ENCODE peak calls at places on chromosome 11, in nine cellular contexts. R is heart right ventricle, N is H1, V is mammary epithelial cell, C is body of pancreas, H is A673, U is IMR-90, K is mesenchymal stem cell, T is psoas muscle. B is an unnamed sample. For H3K4me1, the result is how much of the 10 kb centered on the place peaks cover.

GRCh38 chr11:101453682-101454081 is 130.1 kb downstream of the TRPC6 start:
- DNase-seq in R (no peak), N (no peak), V (peak), C (no peak), H (no peak), U (peak), K (no peak), T (no peak), B (no peak)

GRCh38 chr11:12094872-12095800 is 15.3 kb upstream of the MICAL2 start:
- DNase-seq in R (no peak), N (no peak), V (peak), C (peak), H (no peak), U (no peak), K (no peak), T (no peak), B (no peak)

GRCh38 chr11:1052133-1053011 is 15.9 kb upstream of the MUC6 start:
- DNase-seq in R (no peak), N (no peak), V (no peak), C (no peak), H (no peak), U (no peak), K (no peak), T (peak), B (no peak)

GRCh38 chr11:91396243-91397133 is 828.1 kb upstream of the FAT3 start:
- DNase-seq in R (no peak), N (no peak), V (no peak), C (no peak), H (no peak), U (peak), K (peak), T (no peak), B (no peak)

GRCh38 chr11:18312012-18312411 is 9.9 kb downstream of the HPS5 start:
- DNase-seq in R (no peak), N (no peak), V (peak), C (no peak), H (no peak), U (peak), K (no peak), T (no peak), B (peak)

GRCh38 chr11:99199336-99199735 is 178.6 kb downstream of the CNTN5 start:
- DNase-seq in R (no peak), N (no peak), V (no peak), C (no peak), H (peak), U (no peak), K (no peak), T (peak), B (no peak)

GRCh38 chr11:80841716-80842115 is 1400.9 kb upstream of the TENM4 start:
- DNase-seq in R (no peak), N (no peak), V (peak), C (no peak), H (no peak), U (no peak), K (no peak), T (no peak), B (no peak)

GRCh38 chr11:32430586-32431357 is 4.6 kb downstream of the WT1 start:
- DNase-seq in R (no peak), N (no peak), V (no peak), C (no peak), H (no peak), U (no peak), K (no peak), T (no peak), B (no peak)

GRCh38 chr11:32333335-32333991 is 101.9 kb downstream of the WT1 start:
- DNase-seq in R (peak), N (peak), V (peak), C (peak), H (peak), U (peak), K (peak), T (peak), B (no peak)

GRCh38 chr11:2273771-2274170 is 3.4 kb upstream of the ASCL2 start:
- DNase-seq in R (peak), N (no peak), V (no peak), C (peak), H (no peak), U (no peak), K (no peak), T (no peak), B (peak)

GRCh38 chr11:45457649-45458048 is 171.5 kb upstream of the SYT13 start:
- DNase-seq in R (no peak), N (no peak), V (peak), C (no peak), H (no peak), U (peak), K (peak), T (no peak), B (no peak)

GRCh38 chr11:26418391-26418790 is 86.5 kb downstream of the ANO3 start:
- DNase-seq in R (no peak), N (no peak), V (no peak), C (no peak), H (no peak), U (no peak), K (no peak), T (no peak), B (no peak)

GRCh38 chr11:2289350-2289749 is 12.4 kb downstream of the C11orf21 start:
- DNase-seq in R (no peak), N (no peak), V (no peak), C (no peak), H (no peak), U (no peak), K (no peak), T (no peak), B (peak)

GRCh38 chr11:126343051-126343450 is 12.4 kb upstream of the ST3GAL4 start:
- DNase-seq in R (no peak), N (no peak), V (no peak), C (no peak), H (no peak), U (no peak), K (no peak), T (peak), B (no peak)

GRCh38 chr11:96314326-96315050 is 28.5 kb downstream of the MAML2 start:
- DNase-seq in R (no peak), N (no peak), V (peak), C (no peak), H (no peak), U (peak), K (peak), T (no peak), B (peak)

GRCh38 chr11:85718991-85719807 is 33.2 kb upstream of the CCDC89 start:
- DNase-seq in R (peak), N (peak), V (peak), C (peak), H (peak), U (peak), K (peak), T (peak), B (peak)

GRCh38 chr11:45654741-45655283 is 10.6 kb downstream of the CHST1 start:
- DNase-seq in R (no peak), N (no peak), V (no peak), C (no peak), H (no peak), U (no peak), K (no peak), T (no peak), B (no peak)

GRCh38 chr11:102391549-102392237 is 44.7 kb downstream of the BIRC2 start:
- DNase-seq in R (no peak), N (no peak), V (no peak), C (no peak), H (no peak), U (no peak), K (no peak), T (no peak), B (no peak)

GRCh38 chr11:106950067-106950491 is 68.2 kb downstream of the GUCY1A2 start:
- DNase-seq in R (no peak), N (no peak), V (peak), C (no peak), H (no peak), U (no peak), K (no peak), T (no peak), B (no peak)

GRCh38 chr11:15918674-15919073 is 437.7 kb downstream of the SOX6 start:
- DNase-seq in R (no peak), N (no peak), V (no peak), C (no peak), H (no peak), U (no peak), K (no peak), T (no peak), B (no peak)

GRCh38 chr11:81135570-81135969 is 1598.1 kb downstream of the FAM181B start:
- DNase-seq in R (no peak), N (no peak), V (no peak), C (no peak), H (no peak), U (no peak), K (no peak), T (no peak), B (no peak)

GRCh38 chr11:3127706-3128355 is 37.3 kb downstream of the OSBPL5 start:
- DNase-seq in R (no peak), N (no peak), V (no peak), C (peak), H (no peak), U (no peak), K (no peak), T (no peak), B (no peak)

GRCh38 chr11:129223701-129224149 is 31.6 kb upstream of the ARHGAP32 start:
- DNase-seq in R (no peak), N (no peak), V (peak), C (no peak), H (peak), U (peak), K (peak), T (no peak), B (no peak)

GRCh38 chr11:65641233-65642013 is 3.5 kb downstream of the SIPA1 start:
- DNase-seq in R (no peak), N (no peak), V (no peak), C (no peak), H (no peak), U (no peak), K (no peak), T (no peak), B (no peak)
- H3K4me1 ChIP-seq in R (under half), N (under half), V (under half), C (under half), H (under half), U (under half), K (half or more), T (under half), B (under half)

DNA sequence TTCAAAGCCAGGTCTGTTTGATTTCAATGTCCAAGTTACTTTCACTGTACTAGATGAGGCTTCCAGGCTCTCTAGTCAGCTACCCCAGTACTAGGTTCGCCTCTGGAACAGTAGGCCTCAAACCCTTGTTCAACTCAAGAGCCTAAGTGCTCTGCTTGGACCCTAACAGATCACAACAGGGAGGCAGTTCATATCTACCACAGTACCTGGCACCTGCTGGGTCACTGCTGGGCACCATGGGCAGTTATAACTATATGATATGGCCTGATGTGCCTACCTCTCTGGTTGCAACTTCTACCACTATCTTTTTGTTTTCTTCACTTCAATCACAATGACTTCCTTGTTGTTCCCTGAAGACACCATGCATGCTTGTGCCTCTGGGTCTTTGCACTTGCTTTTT is 97.1 kb downstream of the RELT start:
- DNase-seq in R (no peak), N (no peak), V (no peak), C (no peak), H (no peak), U (no peak), K (no peak), T (no peak), B (no peak)
- H3K4me3 ChIP-seq in R (no peak), N (no peak), V (no peak), C (no peak), H (no peak), U (no peak), K (no peak), T (no peak), B (no peak)

DNA sequence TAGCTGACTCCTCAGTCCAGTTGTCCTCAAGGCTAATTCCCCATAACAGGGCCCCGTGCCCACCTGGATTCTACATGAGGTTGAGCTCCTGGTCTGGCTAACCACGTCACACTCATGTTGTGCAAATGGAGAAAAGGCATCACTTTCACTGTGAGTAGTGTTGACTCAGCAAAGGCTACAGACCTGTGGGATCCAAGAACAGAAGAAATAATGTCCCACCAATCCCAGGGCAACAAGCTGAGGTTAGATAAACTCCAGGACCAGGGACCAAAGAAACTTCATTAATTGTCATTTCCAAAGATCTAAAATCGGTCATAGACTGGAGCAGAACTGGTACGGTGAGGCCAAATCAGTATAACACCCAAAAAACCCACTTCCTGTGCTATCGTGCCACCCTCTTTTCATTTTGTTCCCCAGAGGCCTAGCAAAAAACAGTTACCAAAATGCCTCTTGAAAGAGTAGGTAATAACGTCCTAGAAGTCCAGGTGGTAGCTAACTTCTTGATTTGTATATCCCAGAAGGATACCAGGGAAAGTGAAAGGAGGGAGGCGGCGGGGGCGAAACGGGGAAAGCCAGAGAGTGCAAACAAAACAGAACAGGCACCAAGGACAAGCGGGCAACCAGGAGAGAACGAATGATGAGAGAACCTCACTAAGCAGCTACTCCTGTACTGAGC is 1.4 kb downstream of the PCSK7 start:
- DNase-seq in R (no peak), N (no peak), V (peak), C (no peak), H (no peak), U (peak), K (no peak), T (no peak), B (no peak)
- H3K27ac ChIP-seq in R (peak), N (no peak), V (peak), C (peak), H (peak), U (no peak), K (no peak), T (peak), B (no peak)

GRCh38 chr11:57428643-57429042 is 1.7 kb upstream of the SLC43A3 start:
- DNase-seq in R (no peak), N (no peak), V (no peak), C (no peak), H (no peak), U (no peak), K (no peak), T (no peak), B (no peak)
- H3K4me1 ChIP-seq in R (half or more), N (under half), V (half or more), C (half or more), H (under half), U (under half), K (under half), T (under half), B (half or more)

GRCh38 chr11:14422052-14422813 is 63.2 kb upstream of the RRAS2 start:
- DNase-seq in R (peak), N (peak), V (peak), C (peak), H (peak), U (peak), K (peak), T (peak), B (peak)
- H3K4me3 ChIP-seq in R (no peak), N (no peak), V (no peak), C (no peak), H (no peak), U (no peak), K (peak), T (peak), B (no peak)

GRCh38 chr11:125257751-125258150 is 93.2 kb downstream of the PKNOX2 start:
- DNase-seq in R (no peak), N (no peak), V (no peak), C (no peak), H (no peak), U (no peak), K (no peak), T (no peak), B (no peak)
- H3K27ac ChIP-seq in R (no peak), N (no peak), V (no peak), C (no peak), H (no peak), U (no peak), K (no peak), T (no peak), B (no peak)

GRCh38 chr11:108224366-108224765 is 1.5 kb downstream of the ATM start:
- DNase-seq in R (no peak), N (no peak), V (no peak), C (no peak), H (no peak), U (no peak), K (no peak), T (no peak), B (no peak)

GRCh38 chr11:108222686-108223448 is at the start of gene ATM:
- DNase-seq in R (peak), N (peak), V (peak), C (peak), H (peak), U (peak), K (peak), T (peak), B (peak)

GRCh38 chr11:108221981-108222685 is at the start of gene NPAT:
- DNase-seq in R (no peak), N (no peak), V (no peak), C (no peak), H (no peak), U (no peak), K (no peak), T (no peak), B (no peak)

GRCh38 chr11:108224908-108225786 is 2.3 kb downstream of the ATM start:
- DNase-seq in R (no peak), N (no peak), V (no peak), C (no peak), H (no peak), U (no peak), K (no peak), T (no peak), B (no peak)

GRCh38 chr11:108223449-108224149 is 732 bp downstream of the ATM start:
- DNase-seq in R (no peak), N (no peak), V (peak), C (no peak), H (no peak), U (peak), K (no peak), T (no peak), B (no peak)
- H3K4me1 ChIP-seq in R (half or more), N (under half), V (under half), C (under half), H (under half), U (under half), K (under half), T (under half), B (under half)

GRCh38 chr11:131688056-131688693 is 317.8 kb downstream of the NTM start:
- DNase-seq in R (peak), N (peak), V (peak), C (peak), H (peak), U (peak), K (peak), T (peak), B (peak)
- H3K4me3 ChIP-seq in R (peak), N (no peak), V (no peak), C (no peak), H (no peak), U (peak), K (peak), T (peak), B (no peak)

B was measured in SJSA1.